ENCODE peak calls at places on chromosomes 5 and 9, in four cellular contexts. O is PC-3, I is hepatocyte, Z is MM.1S. Q is an unnamed sample.

GRCh38 chr5:17114233-17114632 is 103.2 kb upstream of the BASP1 start:
- DNase-seq in I (no peak), Z (no peak), O (peak; percentile 96), Q (no peak)

GRCh38 chr9:74887041-74887980 is at the start of gene TRPM6:
- DNase-seq in Z (no peak), I (peak; percentile 86), O (peak; percentile 24), Q (peak; percentile 79)

GRCh38 chr9:130934702-130935659 is 4.1 kb downstream of the FIBCD1 start:
- DNase-seq in I (no peak), Z (no peak), O (no peak), Q (no peak)

GRCh38 chr5:68126871-68127270 is 88.7 kb upstream of the PIK3R1 start:
- DNase-seq in I (no peak), O (no peak), Z (no peak), Q (peak; percentile 36)

GRCh38 chr9:107210775-107211174 is 72.3 kb upstream of the RAD23B start:
- DNase-seq in Z (no peak), O (no peak), I (no peak), Q (no peak)

GRCh38 chr5:81971086-81971693 is 633 bp upstream of the ATG10 start:
- DNase-seq in I (peak; percentile 11), Z (peak; percentile 55), O (no peak), Q (peak; percentile 47)

GRCh38 chr5:9361835-9362234 is 184.0 kb downstream of the SEMA5A start:
- DNase-seq in Z (peak; percentile 99), I (peak; percentile 65), O (peak; percentile 97), Q (peak; percentile 68)

GRCh38 chr5:150411245-150411979 is 1.3 kb downstream of the CD74 start:
- DNase-seq in I (peak; percentile 34), O (no peak), Z (peak; percentile 85), Q (peak; percentile 23)

GRCh38 chr5:9059920-9060691 is 485.8 kb downstream of the SEMA5A start:
- DNase-seq in I (peak; percentile 42), O (peak; percentile 99), Z (no peak), Q (peak; percentile 99)

GRCh38 chr9:113368348-113368747 is 8.4 kb downstream of the HDHD3 start:
- DNase-seq in I (no peak), O (no peak), Z (no peak), Q (no peak)

GRCh38 chr5:31192442-31192841 is 1.0 kb upstream of the CDH6 start:
- DNase-seq in O (no peak), Z (no peak), I (no peak), Q (no peak)

GRCh38 chr5:149268928-149269557 is 2.6 kb upstream of the AFAP1L1 start:
- DNase-seq in O (peak; percentile 96), I (peak; percentile 75), Z (peak; percentile 65), Q (peak; percentile 70)

GRCh38 chr5:88236866-88237642 is 31.6 kb downstream of the TMEM161B start:
- DNase-seq in I (no peak), O (peak; percentile 40), Z (no peak), Q (peak; percentile 44)

GRCh38 chr5:66540078-66540477 is 56.1 kb upstream of the MAST4 start:
- DNase-seq in O (no peak), Z (no peak), I (no peak), Q (peak; percentile 51)

GRCh38 chr9:12735669-12736068 is 39.2 kb upstream of the LURAP1L start:
- DNase-seq in I (no peak), O (no peak), Z (peak; percentile 53), Q (no peak)

GRCh38 chr9:128995791-128996190 is 32.3 kb downstream of the SH3GLB2 start:
- DNase-seq in I (no peak), Z (no peak), O (no peak), Q (no peak)

GRCh38 chr9:89668216-89668867 is 63.5 kb downstream of the GADD45G start:
- DNase-seq in I (no peak), O (no peak), Z (no peak), Q (no peak)

GRCh38 chr5:65359981-65360380 is 121.7 kb downstream of the ADAMTS6 start:
- DNase-seq in Z (no peak), O (no peak), I (no peak), Q (peak; percentile 4)

GRCh38 chr9:70480405-70480980 is 66.0 kb upstream of the KLF9 start:
- DNase-seq in Z (no peak), I (peak; percentile 87), O (peak; percentile 14), Q (peak; percentile 80)

GRCh38 chr5:103910002-103910401 is 347.4 kb upstream of the NUDT12 start:
- DNase-seq in O (no peak), Z (no peak), I (no peak), Q (no peak)

GRCh38 chr5:128596071-128596470 is 58.0 kb upstream of the FBN2 start:
- DNase-seq in Z (no peak), O (no peak), I (peak; percentile 37), Q (peak; percentile 17)

GRCh38 chr5:61631438-61631941 is 299.4 kb downstream of the ZSWIM6 start:
- DNase-seq in O (no peak), I (peak; percentile 21), Z (no peak), Q (peak; percentile 19)

GRCh38 chr9:129898205-129898604 is 62.9 kb downstream of the USP20 start:
- DNase-seq in I (no peak), Z (no peak), O (peak; percentile 14), Q (peak; percentile 39)

GRCh38 chr9:135326633-135327152 is 152.9 kb upstream of the PPP1R26 start:
- DNase-seq in I (no peak), O (no peak), Z (no peak), Q (no peak)

GRCh38 chr9:85569988-85570387 is 171.8 kb downstream of the AGTPBP1 start:
- DNase-seq in Z (no peak), O (peak; percentile 10), I (peak; percentile 4), Q (peak; percentile 77)

GRCh38 chr5:157167219-157167621 is 1.2 kb upstream of the GARIN3 start:
- DNase-seq in O (no peak), I (peak; percentile 32), Z (peak; percentile 71), Q (peak; percentile 79)

GRCh38 chr5:157177935-157178334 is 2.7 kb upstream of the ITK start:
- DNase-seq in I (no peak), O (peak; percentile 24), Z (no peak), Q (no peak)

GRCh38 chr5:157168286-157168685 is 2.2 kb upstream of the GARIN3 start:
- DNase-seq in O (no peak), I (no peak), Z (no peak), Q (no peak)

GRCh38 chr5:157175071-157175612 is 5.5 kb upstream of the ITK start:
- DNase-seq in I (no peak), O (no peak), Z (no peak), Q (no peak)

DNA sequence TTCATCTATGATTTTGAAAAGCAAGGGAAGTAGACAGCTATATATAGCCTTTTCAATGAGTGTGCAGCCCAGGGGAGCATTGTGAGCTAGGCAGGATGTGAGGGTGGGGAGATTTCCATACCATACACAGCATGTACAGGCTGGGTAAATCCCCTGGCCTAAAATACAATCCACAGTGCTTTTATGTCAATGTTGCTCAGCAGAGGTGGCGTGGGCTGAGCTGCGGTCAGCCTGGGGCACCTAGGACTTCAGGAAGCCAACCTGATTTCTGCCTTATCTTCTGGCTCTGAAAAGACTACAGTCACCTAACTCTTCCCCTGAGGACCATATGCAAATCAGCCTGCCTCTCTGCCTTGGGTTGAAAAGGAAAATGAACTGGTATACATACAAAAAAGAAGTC is 6.3 kb upstream of the GARIN3 start:
- DNase-seq in I (no peak), O (no peak), Z (peak; percentile 96), Q (no peak)
- H3K27ac ChIP-seq in I (no peak overlapping the region), O (no peak overlapping the region), Z (peak overlapping the region; percentile 90), Q (no peak overlapping the region)

GRCh38 chr9:38694676-38695075 is 25.3 kb downstream of the FAM240B start:
- DNase-seq in I (no peak), Z (no peak), O (no peak), Q (no peak)
- H3K9me2 ChIP-seq in I (no peaks in the 10 kb centered on the region), Z (no peaks in the 10 kb centered on the region), O (no peaks in the 10 kb centered on the region), Q (no peaks in the 10 kb centered on the region)

DNA sequence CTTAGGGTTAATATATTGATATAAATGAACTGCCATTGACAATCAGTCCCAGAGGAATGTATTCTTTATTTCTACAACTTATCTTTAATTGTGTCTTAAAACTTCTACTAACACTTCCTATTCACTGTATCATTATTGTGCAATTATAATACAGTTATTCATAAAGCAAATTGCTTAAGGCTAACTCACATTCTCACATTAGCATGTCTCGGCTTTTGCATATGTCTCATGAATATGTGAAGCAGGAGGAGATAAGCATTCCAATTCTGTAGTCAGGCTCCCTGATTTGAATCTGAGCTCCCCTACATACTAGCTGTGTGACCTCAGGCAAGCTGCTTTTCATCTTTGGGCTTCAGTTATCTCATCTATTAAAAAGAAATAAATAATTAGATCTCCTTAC is 45.4 kb downstream of the PLGRKT start:
- DNase-seq in O (no peak), Z (no peak), I (no peak), Q (peak; percentile 15)
- TF ChIP-seq EZH2phosphoT487 in O (no peak), Z (no peak), I (no peak), Q (no peak)

DNA sequence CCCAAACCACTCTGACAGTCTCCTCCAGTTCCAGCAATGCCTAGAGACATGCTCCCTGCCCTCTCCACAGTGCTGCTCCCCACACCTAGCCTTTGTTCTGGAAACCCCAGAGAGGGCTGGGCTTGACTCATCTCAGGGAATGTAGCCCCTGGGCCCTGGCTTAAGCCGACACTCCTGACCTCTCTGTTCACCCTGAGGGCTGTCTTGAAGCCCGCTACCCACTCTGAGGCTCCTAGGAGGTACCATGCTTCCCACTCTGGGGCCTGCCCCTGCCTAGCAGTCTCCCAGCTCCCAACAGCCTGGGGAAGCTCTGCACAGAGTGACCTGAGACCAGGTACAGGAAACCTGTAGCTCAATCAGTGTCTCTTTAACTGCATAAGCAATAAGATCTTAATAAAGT is 4.0 kb downstream of the SLC35A4 start:
- DNase-seq in Z (no peak), O (no peak), I (no peak), Q (no peak)
- H3K27ac ChIP-seq in Z (peak overlapping the region; percentile 70), O (no peak overlapping the region), I (no peak overlapping the region), Q (no peak overlapping the region)

GRCh38 chr5:116911074-116911473 is 336.5 kb upstream of the SEMA6A start:
- DNase-seq in O (no peak), Z (no peak), I (no peak), Q (no peak)

DNA sequence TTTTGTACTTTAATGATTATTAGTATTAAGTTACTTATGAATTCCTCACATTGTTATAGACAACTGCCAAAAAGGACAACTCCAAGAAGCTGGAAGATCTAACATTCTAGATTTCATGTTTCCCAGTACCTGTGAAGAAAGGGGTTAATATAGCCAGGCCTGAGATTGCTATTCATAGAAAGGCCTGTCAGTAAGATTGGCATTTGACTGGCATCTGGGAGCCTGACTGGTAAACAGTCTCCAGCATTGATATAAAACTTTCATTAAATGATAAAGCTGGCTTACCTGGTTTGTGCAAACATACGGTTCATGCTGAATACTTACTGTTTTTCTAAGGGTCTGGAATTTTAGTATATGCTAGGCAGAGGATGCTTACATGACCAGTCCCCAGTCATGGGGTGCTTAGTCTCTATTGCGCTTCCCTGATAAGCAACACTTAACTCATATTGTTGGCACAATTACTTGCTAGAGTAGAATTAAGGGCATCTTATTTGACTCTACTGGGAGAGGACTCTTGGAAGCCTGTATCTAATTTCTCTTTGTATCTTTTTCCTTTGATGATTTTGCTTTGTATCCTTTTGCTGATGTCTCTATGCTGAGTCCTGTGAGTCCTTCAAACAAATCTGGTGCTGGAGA is 340.4 kb upstream of the SEMA6A start:
- DNase-seq in Z (no peak), I (no peak), O (no peak), Q (no peak)
- H3K9me2 ChIP-seq in Z (no peaks in the 10 kb centered on the region), I (no peaks in the 10 kb centered on the region), O (no peaks in the 10 kb centered on the region), Q (no peaks in the 10 kb centered on the region)

Q was measured in GM23248.